ENCODE peak calls at places on chromosomes 12 and 14, in five cellular contexts. O is A172, B is iPS-NIHi11, X is aorta, N is fibroblast of lung. P is an unnamed sample.

GRCh38 chr12:9868271-9868815 is 811 bp downstream of the CLEC2B start:
- DNase-seq in O (peak), B (no peak), X (no peak), N (no peak), P (no peak)

GRCh38 chr12:124938606-124939427 is 24.4 kb upstream of the UBC start:
- DNase-seq in O (peak), B (no peak), X (peak), N (peak), P (peak)

GRCh38 chr14:68949236-68949965 is 29.7 kb downstream of the ACTN1 start:
- DNase-seq in O (no peak), B (no peak), X (no peak), N (peak), P (no peak)

GRCh38 chr12:132834181-132834711 is 5.6 kb upstream of the GOLGA3 start:
- DNase-seq in O (no peak), B (no peak), X (no peak), N (no peak), P (no peak)

GRCh38 chr14:32319368-32320049 is 9.6 kb upstream of the AKAP6 start:
- DNase-seq in O (peak), B (no peak), X (no peak), N (peak), P (no peak)

GRCh38 chr12:82745062-82745461 is 58.4 kb downstream of the TMTC2 start:
- DNase-seq in O (no peak), B (no peak), X (no peak), N (no peak), P (no peak)

GRCh38 chr14:33576014-33576413 is 374.9 kb downstream of the EGLN3 start:
- DNase-seq in O (no peak), B (no peak), X (no peak), N (no peak), P (no peak)

GRCh38 chr14:61545716-61546455 is 149.4 kb upstream of the HIF1A start:
- DNase-seq in O (no peak), B (no peak), X (no peak), N (no peak), P (no peak)

GRCh38 chr14:57692671-57693070 is 173.2 kb downstream of the SLC35F4 start:
- DNase-seq in O (peak), B (no peak), X (no peak), N (peak), P (peak)

GRCh38 chr12:106527356-106527755 is 55.4 kb upstream of the RFX4 start:
- DNase-seq in O (peak), B (no peak), X (no peak), N (peak), P (peak)

GRCh38 chr14:104244221-104245011 is 106.0 kb downstream of the KIF26A start:
- DNase-seq in O (no peak), B (no peak), X (no peak), N (no peak), P (no peak)

GRCh38 chr14:94113490-94113889 is 3.0 kb downstream of the IFI27 start:
- DNase-seq in O (no peak), B (no peak), X (no peak), N (peak), P (no peak)

GRCh38 chr12:117098071-117098360 is 1.2 kb downstream of the TESC start:
- DNase-seq in O (no peak), B (no peak), X (no peak), N (no peak), P (no peak)

GRCh38 chr12:50211392-50212070 is 44.4 kb upstream of the CERS5 start:
- DNase-seq in O (peak), B (no peak), X (no peak), N (no peak), P (peak)

GRCh38 chr12:68477256-68477655 is 133.4 kb upstream of the RAP1B start:
- DNase-seq in O (no peak), B (no peak), X (no peak), N (peak), P (no peak)

GRCh38 chr14:50667491-50668007 is 557 bp downstream of the SAV1 start:
- DNase-seq in O (no peak), B (peak), X (no peak), N (no peak), P (no peak)

GRCh38 chr14:92645841-92646478 is 102.5 kb downstream of the LGMN start:
- DNase-seq in O (no peak), B (no peak), X (no peak), N (peak), P (peak)

GRCh38 chr14:98131406-98131805 is 1140.6 kb downstream of the BCL11B start:
- DNase-seq in O (no peak), B (no peak), X (no peak), N (peak), P (no peak)

GRCh38 chr12:6957151-6957701 is 6.1 kb downstream of the PTPN6 start:
- DNase-seq in O (no peak), B (no peak), X (no peak), N (no peak), P (no peak)

GRCh38 chr14:50057331-50057730 is 59.0 kb downstream of the VCPKMT start:
- DNase-seq in O (no peak), B (no peak), X (no peak), N (no peak), P (no peak)

GRCh38 chr12:122147514-122148290 is 26.3 kb downstream of the IL31 start:
- DNase-seq in O (no peak), B (no peak), X (no peak), N (no peak), P (no peak)

GRCh38 chr12:12992418-12993175 is 7.5 kb downstream of the HEBP1 start:
- DNase-seq in O (peak), B (no peak), X (no peak), N (peak), P (peak)

P was measured in foreskin melanocyte.